ENCODE peak calls at places on chromosomes 1 and 21, in seven cellular contexts. One of them, this sample, is unnamed.

GRCh38 chr1:167066333-167067122 is 23.6 kb downstream of the GPA33 start:
- DNase-seq in activated naive CD8-positive, alpha-beta T cell treated with anti-CD3 and anti-CD28 coated beads for 36 hours: peak; percentile 79
- DNase-seq in SJCRH30: peak; percentile 75
- DNase-seq in H9: peak; percentile 82
- DNase-seq in HTR-8/SVneo: peak; percentile 85
- DNase-seq in left ventricle myocardium superior: peak; percentile 86
- DNase-seq in Right ventricle myocardium inferior: peak; percentile 86
- DNase-seq in this sample: peak; percentile 96

GRCh38 chr1:203625623-203626189 is 926 bp upstream of the ATP2B4 start:
- DNase-seq in H9: no peak
- DNase-seq in left ventricle myocardium superior: no peak
- DNase-seq in SJCRH30: no peak
- DNase-seq in activated naive CD8-positive, alpha-beta T cell treated with anti-CD3 and anti-CD28 coated beads for 36 hours: peak; percentile 38
- DNase-seq in HTR-8/SVneo: peak; percentile 41
- DNase-seq in Right ventricle myocardium inferior: no peak
- DNase-seq in this sample: no peak

GRCh38 chr1:185438936-185439335 is 121.9 kb upstream of the IVNS1ABP start:
- DNase-seq in left ventricle myocardium superior: no peak
- DNase-seq in Right ventricle myocardium inferior: no peak
- DNase-seq in H9: no peak
- DNase-seq in activated naive CD8-positive, alpha-beta T cell treated with anti-CD3 and anti-CD28 coated beads for 36 hours: no peak
- DNase-seq in HTR-8/SVneo: no peak
- DNase-seq in SJCRH30: no peak
- DNase-seq in this sample: no peak

GRCh38 chr1:24545673-24546072 is 10.2 kb upstream of the NCMAP start:
- DNase-seq in SJCRH30: no peak
- DNase-seq in left ventricle myocardium superior: no peak
- DNase-seq in H9: no peak
- DNase-seq in activated naive CD8-positive, alpha-beta T cell treated with anti-CD3 and anti-CD28 coated beads for 36 hours: no peak
- DNase-seq in HTR-8/SVneo: no peak
- DNase-seq in Right ventricle myocardium inferior: no peak
- DNase-seq in this sample: no peak

GRCh38 chr1:9659328-9659727 is 7.8 kb downstream of the PIK3CD start:
- DNase-seq in activated naive CD8-positive, alpha-beta T cell treated with anti-CD3 and anti-CD28 coated beads for 36 hours: no peak
- DNase-seq in HTR-8/SVneo: peak; percentile 48
- DNase-seq in Right ventricle myocardium inferior: no peak
- DNase-seq in SJCRH30: no peak
- DNase-seq in H9: no peak
- DNase-seq in left ventricle myocardium superior: no peak
- DNase-seq in this sample: no peak

GRCh38 chr21:15208787-15209186 is 144.0 kb upstream of the NRIP1 start:
- DNase-seq in Right ventricle myocardium inferior: no peak
- DNase-seq in HTR-8/SVneo: no peak
- DNase-seq in H9: no peak
- DNase-seq in activated naive CD8-positive, alpha-beta T cell treated with anti-CD3 and anti-CD28 coated beads for 36 hours: no peak
- DNase-seq in left ventricle myocardium superior: no peak
- DNase-seq in SJCRH30: no peak
- DNase-seq in this sample: no peak

GRCh38 chr21:25809013-25809412 is 74.2 kb downstream of the GABPA start:
- DNase-seq in Right ventricle myocardium inferior: no peak
- DNase-seq in H9: no peak
- DNase-seq in left ventricle myocardium superior: no peak
- DNase-seq in SJCRH30: no peak
- DNase-seq in activated naive CD8-positive, alpha-beta T cell treated with anti-CD3 and anti-CD28 coated beads for 36 hours: no peak
- DNase-seq in HTR-8/SVneo: no peak
- DNase-seq in this sample: no peak

GRCh38 chr1:79617777-79618176 is 611.2 kb upstream of the ADGRL4 start:
- DNase-seq in SJCRH30: peak; percentile 3
- DNase-seq in HTR-8/SVneo: no peak
- DNase-seq in Right ventricle myocardium inferior: no peak
- DNase-seq in H9: no peak
- DNase-seq in activated naive CD8-positive, alpha-beta T cell treated with anti-CD3 and anti-CD28 coated beads for 36 hours: no peak
- DNase-seq in left ventricle myocardium superior: no peak
- DNase-seq in this sample: no peak

GRCh38 chr1:174742805-174743653 is 256.7 kb upstream of the CACYBP start:
- DNase-seq in Right ventricle myocardium inferior: no peak
- DNase-seq in SJCRH30: no peak
- DNase-seq in activated naive CD8-positive, alpha-beta T cell treated with anti-CD3 and anti-CD28 coated beads for 36 hours: no peak
- DNase-seq in HTR-8/SVneo: no peak
- DNase-seq in left ventricle myocardium superior: no peak
- DNase-seq in H9: no peak
- DNase-seq in this sample: no peak

GRCh38 chr21:39029086-39029772 is 154.0 kb downstream of the PSMG1 start:
- DNase-seq in activated naive CD8-positive, alpha-beta T cell treated with anti-CD3 and anti-CD28 coated beads for 36 hours: no peak
- DNase-seq in left ventricle myocardium superior: no peak
- DNase-seq in H9: no peak
- DNase-seq in Right ventricle myocardium inferior: no peak
- DNase-seq in SJCRH30: no peak
- DNase-seq in HTR-8/SVneo: no peak
- DNase-seq in this sample: no peak

GRCh38 chr1:106268070-106268469 is 788.4 kb upstream of the PRMT6 start:
- DNase-seq in left ventricle myocardium superior: no peak
- DNase-seq in SJCRH30: peak; percentile 5
- DNase-seq in Right ventricle myocardium inferior: no peak
- DNase-seq in activated naive CD8-positive, alpha-beta T cell treated with anti-CD3 and anti-CD28 coated beads for 36 hours: no peak
- DNase-seq in HTR-8/SVneo: no peak
- DNase-seq in H9: no peak
- DNase-seq in this sample: no peak

GRCh38 chr21:41316641-41317392 is at the start of gene FAM3B:
- DNase-seq in Right ventricle myocardium inferior: peak; percentile 68
- DNase-seq in activated naive CD8-positive, alpha-beta T cell treated with anti-CD3 and anti-CD28 coated beads for 36 hours: no peak
- DNase-seq in left ventricle myocardium superior: no peak
- DNase-seq in SJCRH30: no peak
- DNase-seq in HTR-8/SVneo: no peak
- DNase-seq in H9: peak; percentile 84
- DNase-seq in this sample: peak; percentile 91

GRCh38 chr1:93519196-93519825 is 71.4 kb downstream of the FNBP1L start:
- DNase-seq in activated naive CD8-positive, alpha-beta T cell treated with anti-CD3 and anti-CD28 coated beads for 36 hours: no peak
- DNase-seq in Right ventricle myocardium inferior: no peak
- DNase-seq in HTR-8/SVneo: no peak
- DNase-seq in left ventricle myocardium superior: no peak
- DNase-seq in H9: no peak
- DNase-seq in SJCRH30: no peak
- DNase-seq in this sample: no peak

GRCh38 chr21:46157987-46158451 is 2.6 kb upstream of the FTCD start:
- DNase-seq in activated naive CD8-positive, alpha-beta T cell treated with anti-CD3 and anti-CD28 coated beads for 36 hours: no peak
- DNase-seq in H9: peak; percentile 16
- DNase-seq in SJCRH30: no peak
- DNase-seq in left ventricle myocardium superior: peak; percentile 16
- DNase-seq in HTR-8/SVneo: no peak
- DNase-seq in Right ventricle myocardium inferior: no peak
- DNase-seq in this sample: no peak

GRCh38 chr21:20999567-21000169 is 1.5 kb downstream of the NCAM2 start:
- DNase-seq in Right ventricle myocardium inferior: no peak
- DNase-seq in activated naive CD8-positive, alpha-beta T cell treated with anti-CD3 and anti-CD28 coated beads for 36 hours: peak; percentile 8
- DNase-seq in HTR-8/SVneo: peak; percentile 35
- DNase-seq in H9: peak; percentile 32
- DNase-seq in left ventricle myocardium superior: no peak
- DNase-seq in SJCRH30: no peak
- DNase-seq in this sample: peak; percentile 79